ENCODE peak calls at places on chromosomes 1 and 21, in four cellular contexts. Z is HCT116, G is heart left ventricle, I is stomach. E is an unnamed sample.

GRCh38 chr1:186984959-186985358 is 156.2 kb downstream of the PLA2G4A start:
- DNase-seq in Z (no peak), G (no peak), I (no peak), E (no peak)

GRCh38 chr1:100308777-100309176 is 42.8 kb downstream of the RTCA start:
- DNase-seq in Z (no peak), G (no peak), I (no peak), E (no peak)

GRCh38 chr21:36917487-36918158 is 48.8 kb downstream of the HLCS start:
- DNase-seq in Z (no peak), G (no peak), I (peak), E (peak)

GRCh38 chr1:101108123-101108522 is 82.5 kb upstream of the DPH5 start:
- DNase-seq in Z (no peak), G (no peak), I (no peak), E (no peak)

GRCh38 chr1:160127865-160128523 is 12.4 kb downstream of the ATP1A2 start:
- DNase-seq in Z (no peak), G (no peak), I (no peak), E (no peak)

GRCh38 chr1:203250936-203251335 is 21.5 kb upstream of the CHIT1 start:
- DNase-seq in Z (no peak), G (no peak), I (no peak), E (no peak)

GRCh38 chr21:37072239-37072987 is 458 bp downstream of the PIGP start:
- DNase-seq in Z (no peak), G (peak), I (peak), E (peak)

GRCh38 chr1:50603274-50604271 is 180.3 kb upstream of the DMRTA2 start:
- DNase-seq in Z (peak), G (no peak), I (no peak), E (no peak)

GRCh38 chr1:185207980-185208602 is 51.1 kb downstream of the SWT1 start:
- DNase-seq in Z (no peak), G (no peak), I (no peak), E (peak)

GRCh38 chr1:10265936-10266335 is 55.6 kb downstream of the KIF1B start:
- DNase-seq in Z (no peak), G (no peak), I (no peak), E (no peak)

GRCh38 chr1:192904438-192904895 is 95.6 kb downstream of the RGS2 start:
- DNase-seq in Z (no peak), G (no peak), I (no peak), E (no peak)

GRCh38 chr21:27061783-27062182 is 94.9 kb upstream of the ADAMTS5 start:
- DNase-seq in Z (no peak), G (no peak), I (no peak), E (no peak)

GRCh38 chr1:112337028-112337531 is 58.9 kb upstream of the CTTNBP2NL start:
- DNase-seq in Z (peak), G (peak), I (peak), E (peak)

GRCh38 chr1:243390315-243390875 is 134.6 kb downstream of the SDCCAG8 start:
- DNase-seq in Z (no peak), G (no peak), I (no peak), E (no peak)

GRCh38 chr1:92085727-92086126 is 5.6 kb downstream of the BTBD8 start:
- DNase-seq in Z (peak), G (no peak), I (no peak), E (peak)

GRCh38 chr1:239348635-239349353 is 37.6 kb upstream of the CHRM3 start:
- DNase-seq in Z (no peak), G (no peak), I (no peak), E (no peak)

GRCh38 chr1:239354211-239354610 is 32.2 kb upstream of the CHRM3 start:
- DNase-seq in Z (no peak), G (no peak), I (no peak), E (no peak)

GRCh38 chr1:239349699-239350098 is 36.7 kb upstream of the CHRM3 start:
- DNase-seq in Z (no peak), G (no peak), I (no peak), E (no peak)

GRCh38 chr1:239357867-239358266 is 28.5 kb upstream of the CHRM3 start:
- DNase-seq in Z (no peak), G (no peak), I (no peak), E (no peak)

DNA sequence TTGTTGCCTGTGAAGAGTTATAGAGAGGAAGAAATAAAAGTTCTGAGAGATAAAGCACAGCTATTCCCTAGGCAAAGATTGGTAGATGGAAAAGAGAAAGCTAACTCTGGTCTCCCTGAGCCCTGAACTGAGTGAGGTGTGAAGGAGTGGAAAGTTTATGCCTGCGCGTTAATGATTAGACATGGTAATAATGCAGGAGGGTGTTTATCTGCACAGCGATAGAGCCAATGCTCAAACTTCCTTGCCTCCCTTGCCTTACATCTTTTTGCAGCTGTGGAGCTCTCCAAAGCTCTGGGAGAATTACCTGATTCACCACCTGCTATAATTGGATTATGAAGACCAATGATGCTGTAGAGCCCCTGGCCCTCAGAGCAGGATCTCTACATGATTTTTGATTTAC is 32.8 kb upstream of the CHRM3 start:
- DNase-seq in Z (no peak), G (no peak), I (peak), E (no peak)
- TF ChIP-seq POLR2A in Z (no peak), G (no peak), I (no peak), E (no peak)

DNA sequence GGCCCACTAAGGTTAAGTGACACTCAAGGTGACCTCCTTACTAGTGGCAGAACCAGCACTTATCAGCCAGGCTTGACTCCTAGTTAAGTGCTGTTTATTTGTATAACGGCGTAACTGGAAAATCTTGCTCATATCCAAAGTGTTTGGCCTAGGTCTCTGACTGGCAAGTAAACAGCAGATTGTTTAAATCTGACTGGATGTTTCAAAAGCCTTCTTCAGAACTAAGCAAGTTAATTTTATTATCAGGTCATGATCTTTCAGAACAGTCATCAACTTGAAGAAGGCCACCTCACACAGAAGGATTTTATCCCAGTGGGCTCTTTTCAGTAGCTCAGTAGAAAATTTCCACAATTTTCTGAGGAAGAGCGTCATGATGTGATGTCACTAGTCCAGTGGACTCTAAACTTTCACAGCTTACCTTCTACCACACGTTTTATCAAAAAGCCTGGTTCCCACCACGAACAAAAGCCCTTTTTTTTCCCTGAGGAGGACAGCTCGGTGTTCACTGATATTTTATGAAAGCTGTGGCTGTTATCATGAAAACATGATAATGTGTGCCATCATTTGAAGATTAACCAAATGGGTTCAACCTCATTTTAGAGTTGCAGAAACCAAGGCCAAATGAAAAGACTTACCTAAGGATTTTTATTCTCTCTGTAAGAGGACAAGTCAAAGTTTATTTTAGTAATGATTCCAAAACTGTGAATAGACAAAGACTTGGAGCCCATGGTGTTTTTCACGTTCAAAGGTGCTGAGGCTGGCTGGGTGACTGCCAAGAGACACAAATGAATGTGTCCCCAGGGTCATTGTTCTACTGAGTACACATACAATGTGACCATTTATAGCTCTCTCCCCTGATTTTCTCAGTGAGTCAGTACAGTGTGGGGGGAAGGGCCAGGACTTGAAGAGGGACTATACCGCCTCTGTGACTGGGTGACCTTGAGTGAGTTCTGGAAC is 9.1 kb downstream of the SGIP1 start:
- DNase-seq in Z (peak), G (peak), I (peak), E (no peak)
- TF ChIP-seq POLR2A in Z (no peak), G (no peak), I (no peak), E (no peak)

DNA sequence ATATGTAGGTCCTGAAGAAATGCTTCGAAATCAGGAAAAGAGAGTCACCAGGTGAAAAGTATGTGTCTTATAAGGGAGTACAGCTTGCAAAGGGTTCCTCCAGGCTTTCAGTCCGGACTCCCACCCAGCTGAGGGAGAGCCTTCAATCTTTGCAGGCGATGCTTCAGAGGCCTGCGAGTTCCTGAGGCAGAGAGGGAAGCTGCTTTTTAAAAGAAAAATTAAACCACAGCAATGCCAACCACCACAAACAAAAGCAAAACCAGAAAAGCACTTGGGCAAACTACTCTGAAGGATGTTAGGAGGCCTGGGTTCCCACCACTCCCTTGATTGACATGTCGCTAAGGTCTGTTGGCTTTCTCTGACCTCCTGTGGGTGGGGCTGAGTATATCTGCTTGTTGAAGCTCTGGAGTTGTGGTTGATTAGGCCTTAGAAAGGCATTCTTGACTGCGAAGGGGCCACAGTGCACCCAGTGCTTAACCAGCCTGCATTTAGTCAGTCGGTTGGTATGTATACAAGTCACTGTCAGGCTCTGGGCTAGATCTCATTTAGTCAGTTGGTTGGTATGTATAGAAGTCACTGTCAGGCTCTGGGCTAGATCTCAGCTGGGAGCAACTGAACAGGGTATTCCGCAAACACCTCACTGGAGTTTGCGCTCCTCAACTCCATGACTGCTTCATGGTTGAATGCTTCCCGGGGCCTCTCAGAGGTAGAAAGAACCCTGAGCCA is 1.2 kb downstream of the NIPAL3 start:
- DNase-seq in Z (no peak), G (no peak), I (no peak), E (peak)
- TF ChIP-seq POLR2A in Z (no peak), G (no peak), I (no peak), E (peak)

GRCh38 chr1:155273134-155273982 is at the start of gene CLK2:
- DNase-seq in Z (peak), G (peak), I (peak), E (peak)
- TF ChIP-seq POLR2A in Z (peak), G (peak), I (peak), E (peak)

DNA sequence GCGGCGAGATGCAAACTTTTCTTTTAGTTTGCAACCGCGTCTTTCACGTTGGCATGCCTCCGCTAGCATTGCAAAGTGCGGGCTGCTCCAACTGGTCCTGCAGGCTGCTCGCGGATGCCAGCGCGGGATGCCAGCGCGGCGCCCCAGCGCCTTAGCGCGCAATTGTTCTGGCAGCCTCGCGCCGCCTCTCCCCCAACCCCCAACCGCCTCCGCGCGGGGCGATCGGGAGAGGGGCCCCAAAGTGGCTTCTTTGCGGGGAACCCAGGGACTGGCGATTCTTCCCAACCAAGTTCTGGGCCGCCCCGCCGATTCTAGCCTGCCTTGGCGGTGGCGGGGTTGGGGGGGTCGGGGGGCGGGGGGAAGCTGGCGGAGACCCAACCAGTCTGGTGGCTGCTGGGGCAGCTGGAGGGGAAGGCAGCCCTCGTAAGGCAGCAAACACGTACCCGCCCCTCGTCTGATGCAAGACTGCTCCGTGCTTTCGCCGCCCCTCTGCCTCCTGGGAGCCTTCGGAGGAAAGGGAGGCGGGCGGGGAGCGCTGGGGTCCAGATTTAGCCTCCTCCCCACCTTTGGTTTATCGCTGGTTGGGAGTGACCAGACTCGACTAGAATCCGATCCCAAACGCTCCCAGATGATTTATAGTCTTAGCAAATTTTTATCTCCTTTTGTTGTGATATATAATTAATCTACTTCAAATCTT is 756 bp downstream of the PHGDH start:
- DNase-seq in Z (peak), G (peak), I (peak), E (peak)
- TF ChIP-seq POLR2A in Z (no peak), G (peak), I (no peak), E (no peak)

GRCh38 chr1:155859234-155859829 is at the start of gene SYT11:
- DNase-seq in Z (peak), G (peak), I (peak), E (peak)

GRCh38 chr1:155856257-155856974 is 598 bp downstream of the GON4L start:
- DNase-seq in Z (no peak), G (no peak), I (no peak), E (no peak)

GRCh38 chr1:155859881-155860841 is 794 bp downstream of the SYT11 start:
- DNase-seq in Z (no peak), G (peak), I (peak), E (peak)

GRCh38 chr1:155858805-155859233 is 548 bp upstream of the SYT11 start:
- DNase-seq in Z (no peak), G (no peak), I (no peak), E (no peak)

GRCh38 chr1:155856975-155857930 is at the start of gene GON4L:
- DNase-seq in Z (peak), G (peak), I (peak), E (peak)
- TF ChIP-seq POLR2A in Z (peak), G (peak), I (no peak), E (peak)

DNA sequence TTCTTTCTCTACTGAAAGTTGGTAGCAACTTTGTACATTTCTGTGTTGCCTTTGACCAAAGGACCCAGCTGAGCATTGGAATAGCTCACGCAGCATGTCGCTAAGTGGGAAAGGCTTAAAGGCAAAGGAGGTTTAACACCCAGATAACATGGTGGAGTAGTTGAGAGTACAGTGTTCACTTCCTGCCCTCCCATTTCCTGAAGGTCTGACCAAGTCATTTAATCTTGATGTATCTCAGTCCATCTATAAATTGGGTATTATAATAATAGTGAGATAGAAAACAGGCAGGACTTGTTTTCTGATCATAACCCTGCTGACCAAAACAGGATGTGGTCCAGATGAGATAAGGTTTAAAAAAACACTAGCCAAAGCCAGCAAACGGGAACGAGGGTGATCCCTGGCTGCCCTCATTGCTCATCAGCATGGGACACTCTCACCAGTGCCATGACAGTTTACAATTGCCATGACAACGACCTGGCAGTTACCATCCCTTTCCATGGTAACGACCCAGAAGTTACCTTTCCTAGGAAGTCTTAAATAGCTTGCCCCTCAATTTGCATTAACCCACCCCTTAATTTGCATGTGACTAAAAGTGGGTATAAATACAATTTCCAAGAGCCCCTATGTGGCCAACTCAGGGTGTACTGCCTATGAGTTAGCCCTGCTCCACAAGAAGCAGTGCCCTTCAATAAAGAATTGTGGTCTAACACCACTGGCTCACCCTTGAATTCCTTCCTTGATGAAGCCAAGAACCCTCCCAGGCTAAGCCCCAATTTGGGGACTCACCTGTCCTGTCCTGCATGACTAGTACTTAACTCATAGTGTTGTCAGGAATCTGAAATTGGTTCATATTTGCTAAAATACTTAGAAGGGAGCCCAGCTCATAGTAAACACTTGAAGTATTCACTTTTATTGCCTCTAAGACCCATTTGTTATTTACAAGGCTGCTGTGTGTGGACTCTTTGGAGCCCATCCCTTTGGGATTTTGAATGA is 28.4 kb upstream of the FHAD1 start:
- DNase-seq in Z (peak), G (no peak), I (no peak), E (no peak)
- TF ChIP-seq POLR2A in Z (no peak), G (no peak), I (no peak), E (no peak)

GRCh38 chr1:171137580-171137979 is 46.9 kb downstream of the FMO3 start:
- DNase-seq in Z (no peak), G (no peak), I (no peak), E (no peak)
- TF ChIP-seq POLR2A in Z (no peak), G (no peak), I (no peak), E (no peak)

GRCh38 chr1:234950598-234950997 is 178.0 kb downstream of the TOMM20 start:
- DNase-seq in Z (no peak), G (no peak), I (no peak), E (no peak)
- TF ChIP-seq POLR2A in Z (no peak), G (no peak), I (no peak), E (no peak)

DNA sequence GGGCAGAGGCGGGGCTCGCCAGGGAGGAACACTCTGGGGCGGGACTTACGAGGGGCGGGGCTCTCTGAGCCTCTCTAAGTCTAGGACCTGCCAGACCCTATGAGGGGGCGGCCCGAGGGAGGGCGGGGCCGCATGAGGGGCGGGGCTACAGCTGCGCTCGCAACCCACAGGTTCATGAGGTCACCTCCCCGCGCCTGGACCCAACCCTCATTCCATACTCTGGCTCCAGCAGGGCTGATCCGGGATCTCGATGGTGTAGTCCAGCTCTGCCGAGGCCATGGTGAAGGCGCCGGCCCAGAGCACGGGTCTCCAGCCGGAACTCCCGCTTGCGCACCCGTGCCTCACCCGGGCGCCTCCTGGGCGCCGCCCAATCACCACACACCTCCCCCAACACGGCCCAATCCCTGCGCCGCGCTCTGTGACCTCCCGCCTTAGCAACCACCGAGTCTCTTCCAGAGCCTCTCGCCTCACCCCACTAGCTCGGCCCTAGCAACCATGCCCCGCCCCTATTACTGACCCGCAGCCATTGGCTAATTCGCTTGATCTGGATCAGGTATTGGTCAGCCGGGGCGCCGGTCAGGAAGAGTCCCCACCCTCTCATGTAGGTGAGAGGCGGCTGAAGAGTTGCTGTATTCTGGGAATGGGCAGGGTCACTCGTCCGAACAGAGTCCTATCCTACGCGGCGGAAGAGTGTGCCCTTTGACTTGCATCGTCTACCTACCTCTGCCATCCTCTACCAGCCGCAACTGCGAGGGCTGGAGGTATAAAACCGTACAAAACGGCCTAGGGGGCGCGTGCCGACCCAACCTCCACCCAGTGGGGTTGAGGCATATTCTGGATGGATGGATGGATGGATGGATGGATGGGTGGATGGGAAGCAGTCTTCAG is at the start of the genes ARMH1 and TMEM53:
- DNase-seq in Z (peak), G (peak), I (peak), E (peak)
- TF ChIP-seq POLR2A in Z (peak), G (peak), I (peak), E (peak)